ENCODE peak calls at places on chromosomes 4 and X, in eight cellular contexts. D is cardiac fibroblast, G is endodermal cell, Q is BE2C, K is stomach, E is skeletal muscle cell, L is fibroblast of pulmonary artery, Y is HL-60. T is an unnamed sample.
A peak's percentile ranks its signal among the peaks of the same experiment; 100 is the strongest.

GRCh38 chr4:102517753-102518152 is 16.6 kb downstream of the NFKB1 start:
- DNase-seq in D (no peak), G (no peak), Q (no peak), K (no peak), E (no peak), L (no peak), Y (no peak), T (no peak)

GRCh38 chr4:625631-626031 is 258 bp downstream of the PDE6B start:
- DNase-seq in D (no peak), G (peak; percentile 42), Q (no peak), K (no peak), E (no peak), L (no peak), Y (no peak), T (no peak)

GRCh38 chr4:147381749-147382148 is 99.1 kb upstream of the EDNRA start:
- DNase-seq in D (no peak), G (no peak), Q (no peak), K (no peak), E (no peak), L (no peak), Y (no peak), T (no peak)

GRCh38 chr4:139934336-139934735 is 219.6 kb downstream of the MAML3 start:
- DNase-seq in D (no peak), G (no peak), Q (peak; percentile 83), K (no peak), E (no peak), L (no peak), Y (no peak), T (no peak)

GRCh38 chr4:2251073-2251794 is 9.3 kb upstream of the HAUS3 start:
- DNase-seq in D (no peak), G (peak; percentile 42), Q (peak; percentile 19), K (peak; percentile 17), E (no peak), L (no peak), Y (no peak), T (no peak)

GRCh38 chrX:120457766-120458180 is 11.3 kb downstream of the LAMP2 start:
- DNase-seq in D (peak; percentile 85), G (no peak), Q (no peak), K (no peak), E (peak; percentile 69), L (peak; percentile 82), Y (no peak), T (peak; percentile 67)

GRCh38 chr4:186927624-186928023 is 204.0 kb upstream of the FAT1 start:
- DNase-seq in D (no peak), G (no peak), Q (no peak), K (no peak), E (no peak), L (no peak), Y (no peak), T (no peak)

GRCh38 chr4:8267077-8267476 is 2.5 kb upstream of the HTRA3 start:
- DNase-seq in D (peak; percentile 71), G (peak; percentile 90), Q (peak; percentile 82), K (peak; percentile 85), E (no peak), L (peak; percentile 83), Y (no peak), T (no peak)

GRCh38 chr4:21507439-21507838 is 441.1 kb downstream of the KCNIP4 start:
- DNase-seq in D (peak; percentile 33), G (peak; percentile 46), Q (no peak), K (no peak), E (peak; percentile 6), L (peak; percentile 45), Y (no peak), T (peak; percentile 1)

GRCh38 chr4:67696061-67696460 is 4.9 kb downstream of the UBA6 start:
- DNase-seq in D (no peak), G (no peak), Q (no peak), K (no peak), E (no peak), L (no peak), Y (no peak), T (no peak)
- H3K4me3 ChIP-seq in D (no peak overlapping the region), G (no peak overlapping the region), Q (no peak overlapping the region), K (no peak overlapping the region), E (no peak overlapping the region), L (no peak overlapping the region), Y (no peak overlapping the region), T (no peak overlapping the region)

GRCh38 chr4:24598025-24598424 is 13.7 kb upstream of the DHX15 start:
- DNase-seq in D (no peak), G (no peak), Q (no peak), K (peak; percentile 72), E (no peak), L (no peak), Y (no peak), T (no peak)

GRCh38 chr4:24595662-24596061 is 11.3 kb upstream of the DHX15 start:
- DNase-seq in D (no peak), G (no peak), Q (no peak), K (no peak), E (no peak), L (no peak), Y (no peak), T (no peak)

GRCh38 chr4:24603343-24603742 is 19.0 kb upstream of the DHX15 start:
- DNase-seq in D (no peak), G (no peak), Q (no peak), K (no peak), E (no peak), L (no peak), Y (no peak), T (no peak)

GRCh38 chr4:24601121-24601520 is 16.8 kb upstream of the DHX15 start:
- DNase-seq in D (no peak), G (no peak), Q (no peak), K (no peak), E (no peak), L (no peak), Y (no peak), T (no peak)

DNA sequence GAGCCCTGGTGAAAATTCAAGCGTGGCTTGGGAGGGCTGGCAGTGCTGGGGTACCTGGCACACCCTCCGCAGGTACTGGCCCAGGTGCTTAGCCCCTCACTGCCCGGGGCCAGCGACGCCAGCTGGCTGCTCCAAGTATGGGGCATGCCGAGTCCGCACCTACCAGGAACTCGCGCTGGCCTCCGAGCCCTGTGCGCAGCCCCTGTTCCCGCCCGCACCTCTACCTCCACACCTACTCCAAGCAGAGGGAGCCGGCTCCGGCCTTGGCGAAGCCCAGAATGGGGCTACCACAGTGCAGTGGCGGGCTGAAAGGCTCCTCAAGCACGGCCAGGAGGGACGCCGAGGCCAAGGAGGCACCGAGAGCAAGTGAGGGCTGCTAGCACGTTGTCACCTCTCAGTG is 14.9 kb upstream of the DHX15 start:
- DNase-seq in D (no peak), G (no peak), Q (no peak), K (no peak), E (no peak), L (no peak), Y (no peak), T (no peak)
- H3K4me3 ChIP-seq in D (no peak overlapping the region), G (no peak overlapping the region), Q (no peak overlapping the region), K (no peak overlapping the region), E (no peak overlapping the region), L (no peak overlapping the region), Y (no peak overlapping the region), T (no peak overlapping the region)

DNA sequence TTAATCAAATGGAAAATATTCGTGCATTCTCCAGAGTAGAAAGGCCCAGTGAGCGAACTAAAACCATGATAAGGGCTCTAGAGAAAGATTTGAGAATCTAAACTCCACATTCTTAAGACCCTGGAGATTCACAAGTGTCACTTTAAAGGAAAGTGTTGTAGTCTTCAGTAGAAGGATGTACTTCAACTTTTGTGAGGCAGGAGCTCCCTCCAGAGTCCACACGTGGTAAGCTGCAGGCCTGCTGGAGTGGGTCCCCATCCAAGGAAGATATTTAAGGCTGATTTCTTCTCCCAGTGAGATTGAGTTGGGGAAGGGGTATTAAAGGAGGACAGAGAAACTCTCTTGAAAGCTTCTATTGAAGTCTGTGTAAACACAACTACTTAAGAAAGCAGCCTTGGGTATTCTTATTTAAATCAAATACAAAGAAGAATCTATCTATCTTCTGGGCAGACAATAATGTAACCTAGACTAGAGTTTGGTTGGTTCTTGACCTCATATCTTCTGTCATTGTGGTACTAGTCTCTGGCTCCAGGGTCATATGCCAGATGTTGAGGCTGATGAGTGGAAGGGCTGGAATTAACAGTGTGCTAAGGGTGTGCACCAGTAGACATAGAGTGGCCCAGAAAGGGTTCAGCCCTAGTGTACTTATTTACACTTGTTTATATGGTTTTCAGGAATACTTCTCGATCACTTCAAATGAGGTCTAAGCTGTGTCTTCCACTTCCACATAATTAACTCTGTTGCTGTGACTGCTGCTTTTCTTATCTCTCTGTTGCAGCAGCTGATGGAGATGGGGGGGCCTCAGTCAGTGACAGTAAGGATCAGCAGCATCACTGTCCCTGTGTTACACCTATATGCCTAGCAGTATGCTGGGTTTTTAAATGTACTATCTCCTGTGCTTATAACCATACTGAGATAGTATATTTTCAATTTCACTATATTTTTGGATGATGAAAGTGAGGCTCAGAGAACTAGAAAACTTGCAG is 76.1 kb downstream of the HMGB2 start:
- DNase-seq in D (peak; percentile 81), G (peak; percentile 89), Q (peak; percentile 68), K (peak; percentile 55), E (no peak), L (peak; percentile 83), Y (peak; percentile 23), T (peak; percentile 31)
- H3K4me3 ChIP-seq in D (no peak overlapping the region), G (no peak overlapping the region), Q (no peak overlapping the region), K (no peak overlapping the region), E (no peak overlapping the region), L (no peak overlapping the region), Y (no peak overlapping the region), T (no peak overlapping the region)

DNA sequence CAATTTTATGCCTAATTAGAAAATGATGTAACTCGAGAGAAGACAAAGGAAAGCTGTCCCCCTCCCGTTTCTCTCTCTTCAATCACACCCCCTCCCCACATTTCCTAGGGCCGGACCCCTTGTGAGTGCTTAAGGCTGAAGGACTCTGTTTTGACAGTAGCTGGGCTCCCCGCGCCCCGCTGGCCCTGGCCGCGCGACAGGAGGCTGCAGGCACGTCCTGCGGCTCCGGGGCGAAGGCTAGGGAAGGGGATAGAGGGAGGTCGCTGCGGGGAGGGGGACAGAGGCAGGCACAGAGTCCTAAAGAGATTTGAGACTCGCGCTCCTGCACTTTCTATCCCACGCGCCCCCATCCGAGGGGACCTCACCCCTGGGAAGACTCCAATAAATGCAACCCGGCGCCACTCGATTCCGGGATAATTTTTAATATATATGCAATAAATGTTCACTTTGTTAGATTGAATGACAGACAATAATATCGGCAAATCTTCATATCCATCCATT is 56.2 kb upstream of the TMEM33 start:
- DNase-seq in D (no peak), G (peak; percentile 72), Q (peak; percentile 68), K (no peak), E (no peak), L (no peak), Y (no peak), T (no peak)
- H3K4me3 ChIP-seq in D (no peak overlapping the region), G (no peak overlapping the region), Q (peak overlapping the region; percentile 86), K (no peak overlapping the region), E (no peak overlapping the region), L (no peak overlapping the region), Y (no peak overlapping the region), T (no peak overlapping the region)

GRCh38 chrX:15645266-15645665 is 19.3 kb downstream of the CLTRN start:
- DNase-seq in D (peak; percentile 1), G (no peak), Q (no peak), K (no peak), E (no peak), L (no peak), Y (no peak), T (no peak)
- H3K4me3 ChIP-seq in D (no peak overlapping the region), G (no peak overlapping the region), Q (no peak overlapping the region), K (no peak overlapping the region), E (no peak overlapping the region), L (no peak overlapping the region), Y (no peak overlapping the region), T (no peak overlapping the region)

DNA sequence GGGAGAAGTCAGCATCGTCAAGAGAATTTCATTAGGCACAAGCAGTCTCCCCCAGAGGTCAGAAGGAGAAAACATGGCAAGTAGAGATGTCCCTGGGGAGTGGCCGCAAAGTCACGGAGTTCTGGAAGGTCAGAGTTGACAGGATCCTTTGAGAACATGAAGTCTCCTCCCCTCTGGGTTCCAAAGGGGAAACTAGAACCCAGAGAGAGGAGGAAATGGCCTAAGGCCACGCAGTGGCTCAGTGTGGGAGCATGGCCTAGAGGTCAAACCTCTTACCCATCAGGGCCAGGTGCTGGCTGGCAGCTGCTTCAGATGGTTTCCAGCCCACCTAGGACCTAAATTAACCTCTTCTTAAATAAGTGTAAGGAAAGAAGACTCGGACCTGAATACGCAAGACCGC is 884 bp downstream of the IDH3G start:
- DNase-seq in D (peak; percentile 6), G (no peak), Q (no peak), K (no peak), E (no peak), L (no peak), Y (no peak), T (no peak)
- H3K4me3 ChIP-seq in D (peak overlapping the region; percentile 81), G (peak overlapping the region; percentile 90), Q (peak overlapping the region; percentile 78), K (peak overlapping the region; percentile 73), E (peak overlapping the region; percentile 74), L (peak overlapping the region; percentile 77), Y (peak overlapping the region; percentile 61), T (peak overlapping the region; percentile 87)